ENCODE peak calls at places on chromosomes 12 and 14, in nine cellular contexts. Y is stimulated activated naive CD4-positive, alpha-beta T cell; U is non-pigmented ciliary epithelial cell; B is stimulated activated CD8-positive, alpha-beta memory T cell treated with anti-CD3 and anti-CD28 coated beads, Interleukin-4, amount 100 ng/mL, for 48 hours; F is skeletal muscle cell; A is NT2/D1; H is choroid plexus epithelial cell; M is AG10803; K is RCC 7860. Z is an unnamed sample.

GRCh38 chr14:89607453-89607852 is 190.4 kb upstream of the FOXN3 start:
- DNase-seq in B (no peak), F (no peak), A (no peak), Y (no peak), U (no peak), M (no peak), K (no peak), H (no peak), Z (no peak)

GRCh38 chr12:47950856-47951468 is 12.4 kb upstream of the TMEM106C start:
- DNase-seq in K (no peak), M (no peak), F (no peak), A (no peak), Y (no peak), B (no peak), U (no peak), H (no peak), Z (no peak)

GRCh38 chr12:101299931-101300330 is 20.0 kb downstream of the UTP20 start:
- DNase-seq in H (peak), A (no peak), B (no peak), Y (no peak), M (no peak), U (no peak), K (no peak), F (no peak), Z (no peak)

GRCh38 chr14:96764012-96764411 is 33.2 kb upstream of the VRK1 start:
- DNase-seq in K (no peak), U (no peak), M (no peak), Y (no peak), H (no peak), F (no peak), B (no peak), A (no peak), Z (no peak)

GRCh38 chr14:101732128-101732527 is 29.4 kb upstream of the PPP2R5C start:
- DNase-seq in K (no peak), U (no peak), M (no peak), B (no peak), H (peak), Y (no peak), F (no peak), A (no peak), Z (no peak)

GRCh38 chr14:103091041-103091882 is 3.3 kb upstream of the EXOC3L4 start:
- DNase-seq in K (no peak), H (peak), Y (peak), A (no peak), U (no peak), F (no peak), B (peak), M (peak), Z (no peak)

GRCh38 chr12:116236148-116236731 is 41.3 kb downstream of the MED13L start:
- DNase-seq in A (no peak), Y (peak), M (peak), B (peak), K (peak), U (no peak), H (peak), F (no peak), Z (no peak)

GRCh38 chr14:91154851-91155625 is 41.2 kb downstream of the DGLUCY start:
- DNase-seq in M (peak), U (peak), B (peak), A (no peak), F (peak), K (peak), H (peak), Y (no peak), Z (no peak)

GRCh38 chr12:4141344-4142270 is 132.0 kb upstream of the CCND2 start:
- DNase-seq in K (no peak), H (no peak), A (no peak), Y (no peak), U (no peak), F (no peak), M (no peak), B (peak), Z (no peak)

GRCh38 chr14:50063876-50064420 is 52.4 kb downstream of the VCPKMT start:
- DNase-seq in B (peak), M (no peak), F (no peak), K (no peak), Y (no peak), U (no peak), A (no peak), H (no peak), Z (no peak)

GRCh38 chr14:26113930-26114329 is 483.9 kb downstream of the NOVA1 start:
- DNase-seq in K (no peak), B (no peak), Y (no peak), A (no peak), H (no peak), M (no peak), F (no peak), U (no peak), Z (no peak)

GRCh38 chr14:99947695-99948094 is 117.5 kb upstream of the EVL start:
- DNase-seq in H (peak), Y (no peak), F (no peak), U (no peak), B (no peak), M (peak), K (no peak), A (no peak), Z (no peak)

GRCh38 chr12:93135286-93136239 is 206.5 kb upstream of the EEA1 start:
- DNase-seq in F (peak), M (peak), A (no peak), Y (no peak), H (peak), K (no peak), U (no peak), B (no peak), Z (no peak)

GRCh38 chr14:90109858-90110257 is 48.1 kb downstream of the KCNK13 start:
- DNase-seq in Y (no peak), A (no peak), K (no peak), M (no peak), B (no peak), F (no peak), U (no peak), H (no peak), Z (peak)

GRCh38 chr12:10891937-10892336 is 7.9 kb upstream of the PRH1 start:
- DNase-seq in M (no peak), Y (no peak), U (no peak), A (no peak), B (no peak), H (no peak), F (no peak), K (no peak), Z (no peak)

GRCh38 chr12:12684375-12685106 is 11.4 kb downstream of the GPR19 start:
- DNase-seq in M (peak), Y (no peak), B (no peak), F (no peak), U (no peak), H (peak), K (no peak), A (peak), Z (peak)

GRCh38 chr12:115426732-115427131 is 742.8 kb upstream of the TBX3 start:
- DNase-seq in K (no peak), H (peak), F (no peak), M (no peak), A (no peak), B (no peak), Y (no peak), U (no peak), Z (no peak)

GRCh38 chr12:5535531-5535930 is 103.6 kb downstream of the NTF3 start:
- DNase-seq in B (no peak), F (no peak), A (no peak), U (no peak), Y (no peak), K (no peak), H (no peak), M (peak), Z (no peak)

GRCh38 chr12:53078425-53079225 is 565 bp downstream of the SPRYD3 start:
- DNase-seq in B (no peak), U (no peak), M (peak), K (no peak), A (no peak), Y (no peak), F (no peak), H (peak), Z (no peak)

GRCh38 chr12:7130791-7131501 is 775 bp downstream of the CLSTN3 start:
- DNase-seq in F (no peak), M (peak), K (no peak), A (peak), Y (no peak), U (no peak), B (peak), H (peak), Z (no peak)

GRCh38 chr14:89507926-89508460 is 91.0 kb upstream of the FOXN3 start:
- DNase-seq in A (no peak), M (peak), B (no peak), H (no peak), K (peak), F (no peak), U (peak), Y (no peak), Z (no peak)

GRCh38 chr12:29662737-29663323 is 120.9 kb downstream of the TMTC1 start:
- DNase-seq in F (no peak), K (no peak), Y (no peak), U (no peak), M (no peak), A (no peak), B (no peak), H (no peak), Z (no peak)

GRCh38 chr14:88849717-88850116 is 25.3 kb downstream of the TTC8 start:
- DNase-seq in F (no peak), K (no peak), U (no peak), H (peak), A (no peak), B (no peak), Y (no peak), M (peak), Z (no peak)

GRCh38 chr14:68727315-68728078 is 65.4 kb downstream of the ZFP36L1 start:
- DNase-seq in Y (no peak), M (no peak), K (no peak), A (no peak), U (no peak), F (no peak), B (no peak), H (no peak), Z (no peak)

GRCh38 chr14:75636100-75636692 is 24.5 kb downstream of the ERG28 start:
- DNase-seq in F (no peak), U (no peak), A (no peak), M (peak), B (no peak), Y (no peak), K (no peak), H (peak), Z (no peak)

GRCh38 chr12:84874125-84874824 is 38.3 kb downstream of the SLC6A15 start:
- DNase-seq in M (peak), K (peak), F (peak), Y (no peak), B (no peak), U (no peak), A (peak), H (peak), Z (no peak)

GRCh38 chr12:62886796-62887195 is 48.2 kb downstream of the PPM1H start:
- DNase-seq in Y (no peak), H (no peak), F (no peak), K (no peak), U (no peak), A (no peak), M (no peak), B (no peak), Z (no peak)

GRCh38 chr12:71548906-71549305 is 109.3 kb downstream of the LGR5 start:
- DNase-seq in H (peak), A (no peak), B (no peak), M (no peak), K (no peak), U (no peak), Y (no peak), F (no peak), Z (no peak)

GRCh38 chr14:64801800-64802199 is 77.9 kb downstream of the SPTB start:
- DNase-seq in F (no peak), H (peak), U (no peak), B (peak), Y (no peak), K (no peak), A (no peak), M (no peak), Z (no peak)

GRCh38 chr14:56487761-56488160 is 91.8 kb upstream of the TMEM260 start:
- DNase-seq in M (peak), U (peak), B (no peak), Y (no peak), H (peak), F (peak), A (no peak), K (no peak), Z (no peak)

GRCh38 chr12:108594323-108594903 is 3.5 kb downstream of the TMEM119 start:
- DNase-seq in U (no peak), K (no peak), A (no peak), M (no peak), H (no peak), Y (no peak), F (no peak), B (no peak), Z (no peak)

GRCh38 chr12:108854453-108855283 is 2.7 kb downstream of the SSH1 start:
- DNase-seq in A (no peak), H (peak), M (peak), Y (no peak), U (peak), F (peak), B (peak), K (peak), Z (no peak)

GRCh38 chr12:113589437-113589836 is 117.8 kb upstream of the LHX5 start:
- DNase-seq in U (no peak), M (no peak), K (no peak), Y (no peak), B (no peak), A (no peak), H (no peak), F (no peak), Z (no peak)

GRCh38 chr14:54564071-54564798 is 2.7 kb upstream of the SAMD4A start:
- DNase-seq in H (peak), F (no peak), K (no peak), U (no peak), Y (peak), M (peak), A (no peak), B (no peak), Z (no peak)

GRCh38 chr12:131065801-131066200 is 112.1 kb downstream of the ADGRD1 start:
- DNase-seq in F (no peak), B (no peak), U (no peak), K (no peak), M (no peak), Y (no peak), H (no peak), A (no peak), Z (no peak)

GRCh38 chr12:124764451-124764850 is 99.2 kb downstream of the SCARB1 start:
- DNase-seq in M (peak), K (peak), B (peak), Y (no peak), H (peak), A (no peak), F (no peak), U (no peak), Z (no peak)

GRCh38 chr12:1107669-1108068 is 116.6 kb downstream of the ERC1 start:
- DNase-seq in M (peak), A (no peak), U (no peak), Y (no peak), K (no peak), H (no peak), B (no peak), F (no peak), Z (no peak)

GRCh38 chr12:116459921-116460666 is 99.1 kb upstream of the MAP1LC3B2 start:
- DNase-seq in A (no peak), Y (no peak), B (no peak), K (no peak), M (peak), H (no peak), U (no peak), F (no peak), Z (no peak)